ENCODE peak calls at places on chromosomes 2 and 18, in seven cellular contexts. D is IMR-90, O is H1, W is H9, H is neuronal stem cell, R is mesenchymal stem cell, I is trophoblast cell. S is an unnamed sample.
A peak's percentile ranks its signal among the peaks of the same experiment; 100 is the strongest.

GRCh38 chr2:26114144-26114543 is 58.7 kb upstream of the GAREM2 start:
- DNase-seq in D (peak; percentile 27), O (no peak), W (no peak), H (no peak), R (peak; percentile 18), I (no peak), S (no peak)

GRCh38 chr2:199025146-199025545 is 432.6 kb downstream of the SATB2 start:
- DNase-seq in D (no peak), O (no peak), W (no peak), H (no peak), R (no peak), I (no peak), S (no peak)

GRCh38 chr2:100291152-100291970 is 30.9 kb downstream of the LONRF2 start:
- DNase-seq in D (peak; percentile 99), O (no peak), W (peak; percentile 64), H (no peak), R (peak; percentile 98), I (peak; percentile 97), S (peak; percentile 97)

GRCh38 chr2:240557808-240558207 is at the start of gene ANKMY1:
- DNase-seq in D (peak; percentile 67), O (peak; percentile 93), W (peak; percentile 92), H (peak; percentile 78), R (peak; percentile 69), I (peak; percentile 46), S (peak; percentile 90)

GRCh38 chr2:10303634-10304378 is 1.1 kb downstream of the HPCAL1 start:
- DNase-seq in D (peak; percentile 56), O (peak; percentile 59), W (no peak), H (peak; percentile 39), R (peak; percentile 50), I (no peak), S (no peak)

GRCh38 chr2:234494361-234495075 is 2.4 kb downstream of the ARL4C start:
- DNase-seq in D (peak; percentile 66), O (no peak), W (no peak), H (peak; percentile 66), R (peak; percentile 58), I (no peak), S (peak; percentile 71)

GRCh38 chr2:195514365-195514764 is 142.7 kb upstream of the SLC39A10 start:
- DNase-seq in D (peak; percentile 61), O (no peak), W (no peak), H (no peak), R (peak; percentile 75), I (no peak), S (no peak)

GRCh38 chr2:71932780-71933466 is 214.7 kb downstream of the CYP26B1 start:
- DNase-seq in D (no peak), O (peak; percentile 35), W (peak; percentile 18), H (no peak), R (no peak), I (no peak), S (no peak)

GRCh38 chr2:122117371-122117770 is 361.9 kb downstream of the TSN start:
- DNase-seq in D (no peak), O (no peak), W (no peak), H (no peak), R (no peak), I (no peak), S (no peak)

GRCh38 chr2:47264183-47264582 is 109.1 kb upstream of the STPG4 start:
- DNase-seq in D (no peak), O (peak; percentile 65), W (peak; percentile 76), H (no peak), R (no peak), I (no peak), S (no peak)

GRCh38 chr2:32456808-32457207 is 100.0 kb downstream of the BIRC6 start:
- DNase-seq in D (no peak), O (no peak), W (no peak), H (no peak), R (no peak), I (no peak), S (no peak)

GRCh38 chr2:42568431-42569115 is at the start of gene MTA3:
- DNase-seq in D (no peak), O (peak; percentile 84), W (peak; percentile 63), H (peak; percentile 70), R (peak; percentile 46), I (peak; percentile 33), S (peak; percentile 88)

GRCh38 chr2:81084101-81084500 is 779.5 kb upstream of the LRRTM1 start:
- DNase-seq in D (no peak), O (no peak), W (no peak), H (no peak), R (no peak), I (no peak), S (no peak)

GRCh38 chr2:69082430-69082997 is 69.5 kb downstream of the ANTXR1 start:
- DNase-seq in D (peak; percentile 90), O (no peak), W (no peak), H (no peak), R (peak; percentile 99), I (no peak), S (peak; percentile 44)

GRCh38 chr2:68253211-68254068 is 1.1 kb upstream of the PPP3R1 start:
- DNase-seq in D (peak; percentile 30), O (no peak), W (no peak), H (peak; percentile 40), R (peak; percentile 75), I (no peak), S (peak; percentile 42)

DNA sequence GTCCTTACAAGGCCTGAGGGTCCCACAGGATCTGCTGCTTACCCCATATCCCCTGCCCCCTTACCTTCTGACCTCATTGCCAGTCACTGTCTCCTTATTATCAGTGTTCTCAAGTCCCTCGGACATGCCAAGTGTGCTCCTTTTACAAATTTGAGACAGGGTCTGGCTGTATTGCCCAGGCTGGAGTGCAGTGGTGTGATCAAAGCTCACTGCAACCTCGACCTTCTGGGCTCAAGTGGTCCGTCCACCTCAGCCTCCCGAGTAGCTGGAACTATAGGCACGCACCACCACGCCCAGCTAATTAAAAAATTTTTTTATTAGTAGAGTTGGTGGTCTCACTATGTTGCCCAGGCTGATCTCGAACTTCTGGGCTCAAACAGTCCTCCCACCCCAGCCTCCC is 141.0 kb downstream of the PHLPP1 start:
- DNase-seq in D (no peak), O (no peak), W (no peak), H (no peak), R (no peak), I (no peak), S (no peak)
- H4K8ac ChIP-seq in D (no peak overlapping the region), O (no peak overlapping the region), W (no peak overlapping the region), H (peak overlapping the region; percentile 58), R (no peak overlapping the region), I (no peak overlapping the region), S (no peak overlapping the region)

GRCh38 chr2:106089611-106090010 is 104.5 kb downstream of the UXS1 start:
- DNase-seq in D (no peak), O (peak; percentile 44), W (no peak), H (no peak), R (no peak), I (no peak), S (no peak)

GRCh38 chr2:106080955-106081354 is 113.1 kb downstream of the UXS1 start:
- DNase-seq in D (no peak), O (no peak), W (no peak), H (no peak), R (no peak), I (no peak), S (no peak)

GRCh38 chr2:106091219-106091618 is 102.9 kb downstream of the UXS1 start:
- DNase-seq in D (no peak), O (no peak), W (no peak), H (no peak), R (no peak), I (no peak), S (no peak)

GRCh38 chr2:106085441-106085911 is 108.6 kb downstream of the UXS1 start:
- DNase-seq in D (peak; percentile 39), O (no peak), W (no peak), H (no peak), R (peak; percentile 21), I (no peak), S (peak; percentile 68)
- H3K4ac ChIP-seq in D (no peak overlapping the region), O (no peak overlapping the region), W (no peak overlapping the region), H (no peak overlapping the region), R (no peak overlapping the region), I (no peak overlapping the region), S (no peak overlapping the region)

GRCh38 chr2:65056215-65056989 is at the start of gene CEP68:
- DNase-seq in D (peak; percentile 97), O (peak; percentile 98), W (peak; percentile 98), H (peak; percentile 97), R (peak; percentile 97), I (peak; percentile 98), S (peak; percentile 99)

GRCh38 chr2:65057391-65058052 is 1.3 kb downstream of the CEP68 start:
- DNase-seq in D (peak; percentile 39), O (no peak), W (no peak), H (no peak), R (no peak), I (no peak), S (no peak)

GRCh38 chr2:65056990-65057375 is 767 bp downstream of the CEP68 start:
- DNase-seq in D (no peak), O (no peak), W (no peak), H (no peak), R (no peak), I (no peak), S (no peak)

GRCh38 chr2:65054749-65055426 is 1.3 kb upstream of the CEP68 start:
- DNase-seq in D (no peak), O (no peak), W (no peak), H (no peak), R (no peak), I (no peak), S (no peak)

DNA sequence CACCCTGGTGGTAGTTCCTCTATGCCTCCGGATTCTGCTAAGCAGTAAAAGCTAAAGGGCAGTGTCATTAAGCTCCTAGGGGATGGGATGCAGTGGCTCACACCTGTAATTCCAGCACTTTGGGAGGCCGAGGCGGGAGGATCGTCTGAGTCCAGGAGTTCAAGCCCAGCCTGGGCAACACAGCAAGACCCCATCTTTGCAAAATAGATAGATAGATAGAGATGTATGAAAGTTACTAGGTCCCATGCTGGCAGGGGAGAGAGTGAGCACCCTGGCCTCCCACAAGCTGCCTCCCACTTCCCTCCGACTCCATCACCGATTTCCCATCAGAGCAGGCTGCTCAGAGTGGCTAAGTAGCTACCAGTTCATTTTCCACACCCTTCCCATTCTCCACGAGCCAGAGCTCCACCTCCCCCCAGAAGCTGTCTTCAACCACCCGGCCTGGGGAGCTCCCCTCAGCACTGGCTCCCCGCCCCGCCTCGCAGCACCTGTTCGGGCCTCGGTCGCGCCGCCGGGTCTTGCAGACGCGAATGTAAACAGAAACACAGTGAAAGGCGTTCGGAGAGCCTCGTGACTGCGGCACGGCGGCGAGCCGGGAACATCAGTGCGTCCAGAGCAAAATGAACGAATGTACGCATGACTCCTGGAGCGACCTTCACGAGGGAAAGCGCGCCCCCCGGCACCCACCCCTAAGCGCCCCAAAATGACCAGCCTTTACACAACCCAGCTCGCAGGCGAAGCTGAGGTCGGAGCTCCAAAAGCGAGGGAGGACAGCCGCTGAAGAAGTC is 595 bp upstream of the CEP68 start:
- DNase-seq in D (no peak), O (peak; percentile 77), W (no peak), H (no peak), R (no peak), I (no peak), S (no peak)
- H4K8ac ChIP-seq in D (no peak overlapping the region), O (peak overlapping the region; percentile 84), W (no peak overlapping the region), H (no peak overlapping the region), R (peak overlapping the region; percentile 76), I (peak overlapping the region; percentile 0), S (no peak overlapping the region)

DNA sequence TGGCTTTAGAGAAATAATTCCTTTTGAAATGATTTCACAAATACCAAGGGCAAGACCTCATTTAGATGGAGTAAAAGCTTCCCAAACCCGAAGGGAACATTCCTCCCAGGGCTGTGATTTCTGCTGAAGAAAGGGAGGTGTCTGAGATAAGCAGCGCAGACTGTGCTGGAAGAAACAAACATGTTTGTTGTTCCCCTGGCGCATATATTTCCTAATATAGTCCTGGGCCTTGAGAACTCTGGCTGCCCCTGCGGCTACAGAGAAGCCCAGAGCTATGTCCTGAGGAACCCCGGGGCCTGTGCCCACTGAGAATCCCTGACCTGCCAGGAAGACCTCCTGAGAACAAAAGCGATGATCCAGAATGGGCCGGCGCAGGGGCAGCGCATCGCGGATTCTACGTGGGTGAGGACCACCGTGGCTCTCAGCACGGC is 372.6 kb upstream of the NT5C1B start:
- DNase-seq in D (no peak), O (no peak), W (no peak), H (no peak), R (no peak), I (peak; percentile 52), S (no peak)
- H3K4ac ChIP-seq in D (no peak overlapping the region), O (no peak overlapping the region), W (no peak overlapping the region), H (no peak overlapping the region), R (no peak overlapping the region), I (no peak overlapping the region), S (no peak overlapping the region)

S was measured in mesendoderm.